ENCODE peak calls at places on chromosome 18, in six cellular contexts. C is heart right ventricle, N is H1, S is dorsolateral prefrontal cortex, M is left ventricle myocardium inferior, H is thoracic aorta. Z is an unnamed sample.
A peak's percentile ranks its signal among the peaks of the same experiment; 100 is the strongest.

GRCh38 chr18:26416652-26417150 is 131.7 kb downstream of the KCTD1 start:
- DNase-seq in M (no peak), S (no peak), H (no peak), C (no peak), N (no peak), Z (no peak)

GRCh38 chr18:31170335-31170734 is 7.7 kb upstream of the DSC1 start:
- DNase-seq in H (no peak), N (no peak), S (no peak), C (no peak), M (no peak), Z (no peak)

GRCh38 chr18:24799720-24800119 is 339.3 kb downstream of the HRH4 start:
- DNase-seq in S (no peak), N (no peak), C (no peak), H (no peak), M (no peak), Z (peak; percentile 1)

GRCh38 chr18:77254711-77255110 is 5.1 kb downstream of the GALR1 start:
- DNase-seq in C (no peak), M (no peak), H (no peak), S (no peak), N (no peak), Z (peak; percentile 21)

GRCh38 chr18:58615150-58616132 is 13.4 kb downstream of the ALPK2 start:
- DNase-seq in C (no peak), M (no peak), N (no peak), S (no peak), H (no peak), Z (peak; percentile 41)

GRCh38 chr18:13284330-13285027 is 65.9 kb downstream of the LDLRAD4 start:
- DNase-seq in M (no peak), H (no peak), S (no peak), N (no peak), C (no peak), Z (no peak)

GRCh38 chr18:570256-570655 is 9.9 kb upstream of the CETN1 start:
- DNase-seq in M (no peak), N (no peak), C (no peak), S (no peak), H (no peak), Z (no peak)

GRCh38 chr18:54415086-54415485 is 57.4 kb downstream of the C18orf54 start:
- DNase-seq in M (no peak), C (no peak), S (no peak), H (no peak), N (no peak), Z (no peak)

GRCh38 chr18:47235096-47235495 is 16.4 kb downstream of the SKOR2 start:
- DNase-seq in C (no peak), H (no peak), S (no peak), M (no peak), N (no peak), Z (no peak)

GRCh38 chr18:25518716-25519053 is 166.7 kb upstream of the ZNF521 start:
- DNase-seq in N (no peak), C (no peak), M (no peak), S (no peak), H (no peak), Z (no peak)

GRCh38 chr18:26091047-26091630 is 726 bp upstream of the SS18 start:
- DNase-seq in N (no peak), M (peak; percentile 64), C (peak; percentile 64), H (peak; percentile 12), S (peak; percentile 49), Z (no peak)

GRCh38 chr18:904135-905090 is at the start of gene ADCYAP1:
- DNase-seq in S (no peak), M (no peak), C (no peak), H (no peak), N (no peak), Z (no peak)

GRCh38 chr18:58694720-58695468 is 23.6 kb downstream of the MALT1 start:
- DNase-seq in C (no peak), H (no peak), M (no peak), N (no peak), S (no peak), Z (no peak)

GRCh38 chr18:49161627-49162026 is 210.9 kb upstream of the SMAD7 start:
- DNase-seq in S (no peak), M (no peak), H (no peak), C (no peak), N (no peak), Z (no peak)

GRCh38 chr18:44079602-44080001 is 601.1 kb upstream of the SETBP1 start:
- DNase-seq in M (no peak), N (no peak), S (no peak), H (no peak), C (no peak), Z (peak; percentile 86)

GRCh38 chr18:52288403-52289004 is 51.5 kb upstream of the DCC start:
- DNase-seq in N (peak; percentile 81), S (no peak), C (peak; percentile 10), M (no peak), H (no peak), Z (peak; percentile 35)

GRCh38 chr18:29003194-29003593 is 826.3 kb upstream of the CDH2 start:
- DNase-seq in H (no peak), C (no peak), M (no peak), N (no peak), S (no peak), Z (peak; percentile 29)

GRCh38 chr18:57185434-57185833 is 38.5 kb downstream of the BOD1L2 start:
- DNase-seq in S (no peak), M (no peak), H (no peak), N (no peak), C (no peak), Z (no peak)

GRCh38 chr18:389658-390357 is 110.7 kb downstream of the COLEC12 start:
- DNase-seq in S (no peak), H (no peak), N (no peak), M (no peak), C (no peak), Z (no peak)

GRCh38 chr18:25055076-25055475 is 296.9 kb downstream of the ZNF521 start:
- DNase-seq in H (no peak), N (no peak), C (no peak), M (no peak), S (no peak), Z (peak; percentile 35)

GRCh38 chr18:28792404-28793103 is 615.6 kb upstream of the CDH2 start:
- DNase-seq in C (no peak), H (no peak), N (no peak), S (no peak), M (no peak), Z (peak; percentile 59)

DNA sequence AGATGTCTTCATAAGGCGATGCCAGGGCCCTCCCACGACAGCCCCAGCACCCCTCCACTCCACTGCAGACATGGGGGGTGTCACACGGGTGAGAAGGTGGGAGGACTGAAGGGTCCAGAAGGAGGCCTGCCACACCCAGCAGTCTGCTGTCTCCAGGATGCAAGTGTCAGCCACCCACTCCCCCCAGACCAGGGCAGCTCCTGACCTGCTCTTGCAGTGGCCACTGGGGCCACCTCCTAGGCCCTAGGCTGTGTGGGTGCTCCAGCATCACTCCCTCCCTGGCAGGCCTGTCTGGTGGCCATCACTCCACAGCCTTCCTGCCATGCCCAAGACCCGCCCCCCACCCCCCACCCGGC is 171.0 kb downstream of the CELF4 start:
- DNase-seq in C (no peak), S (no peak), M (no peak), H (no peak), N (no peak), Z (no peak)
- H3K4me3 ChIP-seq in C (peak overlapping the region; percentile 43), S (peak overlapping the region; percentile 69), M (peak overlapping the region; percentile 67), H (peak overlapping the region; percentile 74), N (peak overlapping the region; percentile 58), Z (no peak overlapping the region)

GRCh38 chr18:6414723-6415362 is at the start of gene L3MBTL4:
- DNase-seq in N (peak; percentile 72), S (peak; percentile 73), H (no peak), M (peak; percentile 16), C (peak; percentile 31), Z (no peak)

GRCh38 chr18:6413554-6414117 is 1.1 kb downstream of the L3MBTL4 start:
- DNase-seq in N (no peak), H (no peak), M (no peak), C (no peak), S (no peak), Z (no peak)

GRCh38 chr18:6411367-6411766 is 3.3 kb downstream of the L3MBTL4 start:
- DNase-seq in C (no peak), M (no peak), N (no peak), S (no peak), H (no peak), Z (no peak)

GRCh38 chr18:6412933-6413472 is 1.7 kb downstream of the L3MBTL4 start:
- DNase-seq in H (no peak), M (no peak), N (no peak), S (no peak), C (no peak), Z (no peak)

DNA sequence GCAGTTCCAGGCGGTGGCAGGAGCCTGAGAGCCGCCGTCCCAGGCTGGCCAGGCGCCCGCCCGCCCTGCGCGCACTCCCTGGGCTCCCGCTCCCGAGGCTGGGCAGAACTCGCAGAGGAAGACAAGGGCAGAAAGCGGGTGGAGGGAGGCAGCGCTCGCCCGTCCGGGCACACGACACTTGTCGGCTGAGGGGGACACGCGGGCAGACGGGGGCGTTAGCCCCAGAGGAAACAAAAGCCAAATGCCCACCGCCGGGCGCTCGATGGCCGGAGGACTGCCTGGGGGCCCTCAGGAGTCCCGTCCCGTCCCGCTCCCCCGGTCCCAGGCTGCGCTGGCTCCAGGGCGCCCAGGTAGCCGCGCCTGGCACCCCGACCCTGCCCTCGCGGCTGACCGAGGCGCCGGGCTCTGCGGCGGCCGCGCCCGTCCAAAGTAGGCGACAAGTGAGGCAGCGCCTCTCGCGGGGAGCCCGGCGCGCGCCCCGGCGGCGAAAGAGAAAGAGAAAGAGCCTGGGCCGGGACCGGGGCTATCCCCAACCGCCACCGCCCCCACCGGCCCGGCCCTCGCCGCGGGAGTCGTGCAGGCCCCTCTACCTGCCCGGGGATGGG is 491 bp downstream of the L3MBTL4 start:
- DNase-seq in M (peak; percentile 51), H (no peak), C (peak; percentile 60), N (peak; percentile 74), S (peak; percentile 73), Z (no peak)
- TF ChIP-seq CTCF in M (peak; percentile 25), H (no peak), C (peak; percentile 29), N (no peak), S (peak; percentile 29), Z (no peak)

DNA sequence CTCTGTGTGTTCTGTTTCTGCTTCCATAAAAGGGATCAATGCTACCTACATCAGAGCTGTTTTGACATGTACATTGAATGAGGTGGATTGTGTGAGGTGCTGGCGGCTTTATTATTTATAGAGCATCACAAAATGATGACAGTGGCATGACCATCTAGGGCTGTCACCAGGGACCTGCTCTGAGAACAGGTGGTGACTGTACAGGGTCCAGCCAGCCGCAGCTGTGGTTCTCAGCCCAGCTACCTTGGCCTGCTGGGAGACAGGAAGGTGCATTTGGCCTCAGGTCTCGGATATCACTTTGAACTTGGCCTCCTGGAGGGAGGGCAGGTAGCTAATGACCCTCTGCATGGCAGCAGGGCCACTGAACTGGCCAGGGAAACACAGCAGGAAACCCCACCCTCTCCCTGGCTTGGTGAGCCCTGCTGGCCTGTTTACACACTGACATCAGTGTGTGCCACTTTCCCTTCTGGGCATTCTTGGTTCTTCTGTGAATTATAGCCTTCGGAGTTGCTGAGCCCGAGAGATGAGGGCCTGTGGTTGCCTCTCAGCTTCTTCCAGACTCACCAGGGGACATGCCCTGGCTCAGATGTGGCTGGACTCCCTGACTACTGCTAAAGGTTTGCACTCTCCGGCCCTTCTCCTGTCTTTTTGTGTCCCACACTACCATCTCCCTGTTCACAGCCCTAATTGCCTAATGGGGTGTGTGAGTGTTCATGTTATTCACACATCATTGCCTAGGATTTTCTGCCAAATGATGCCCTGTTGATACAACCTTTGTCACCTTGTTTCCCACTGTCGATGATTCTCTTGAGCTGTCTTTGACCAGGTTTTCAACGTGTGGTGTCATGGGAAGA is 109.2 kb upstream of the RAB12 start:
- DNase-seq in S (no peak), H (no peak), N (no peak), M (no peak), C (no peak), Z (no peak)
- H3K27me3 ChIP-seq in S (no peaks in the 10 kb centered on the region), H (no peaks in the 10 kb centered on the region), N (no peaks in the 10 kb centered on the region), M (no peaks in the 10 kb centered on the region), C (no peaks in the 10 kb centered on the region), Z (no peaks in the 10 kb centered on the region)

GRCh38 chr18:74745658-74746403 is 148.2 kb downstream of the ZNF407 start:
- DNase-seq in M (no peak), S (no peak), H (no peak), N (no peak), C (no peak), Z (peak; percentile 87)
- H3K4me3 ChIP-seq in M (no peak overlapping the region), S (no peak overlapping the region), H (no peak overlapping the region), N (no peak overlapping the region), C (no peak overlapping the region), Z (no peak overlapping the region)